ENCODE peak calls at places on chromosome 6, in eight cellular contexts. One of them, this sample, is unnamed.

GRCh38 chr6:39961178-39961577 is 26.9 kb upstream of the MOCS1 start:
- DNase-seq in T follicular helper cell: no peak
- DNase-seq in NCI-H1694: no peak
- DNase-seq in stimulated activated CD4-positive, alpha-beta T cell treated with anti-CD3 and anti-CD28 coated beads, Interleukin-2, amount 100 ng/mL, for 24 hours: no peak
- DNase-seq in Caki2: no peak
- DNase-seq in activated CD8-positive, alpha-beta memory T cell treated with anti-CD3 and anti-CD28 coated beads, Interleukin-2, amount 10 ng/mL, durations not matched to agents 7 days and 5 days: no peak
- DNase-seq in activated T-cell treated with anti-CD3 and anti-CD28 coated beads, Interleukin-2, amount 50 U/mL, for 72 hours: no peak
- DNase-seq in hypothalamus: no peak
- DNase-seq in this sample: no peak

GRCh38 chr6:125325586-125325985 is 23.8 kb upstream of the HDDC2 start:
- DNase-seq in T follicular helper cell: no peak
- DNase-seq in NCI-H1694: no peak
- DNase-seq in stimulated activated CD4-positive, alpha-beta T cell treated with anti-CD3 and anti-CD28 coated beads, Interleukin-2, amount 100 ng/mL, for 24 hours: no peak
- DNase-seq in Caki2: no peak
- DNase-seq in activated CD8-positive, alpha-beta memory T cell treated with anti-CD3 and anti-CD28 coated beads, Interleukin-2, amount 10 ng/mL, durations not matched to agents 7 days and 5 days: no peak
- DNase-seq in activated T-cell treated with anti-CD3 and anti-CD28 coated beads, Interleukin-2, amount 50 U/mL, for 72 hours: no peak
- DNase-seq in hypothalamus: no peak
- DNase-seq in this sample: no peak

GRCh38 chr6:148423601-148424270 is 81.1 kb downstream of the SASH1 start:
- DNase-seq in T follicular helper cell: no peak
- DNase-seq in NCI-H1694: no peak
- DNase-seq in stimulated activated CD4-positive, alpha-beta T cell treated with anti-CD3 and anti-CD28 coated beads, Interleukin-2, amount 100 ng/mL, for 24 hours: no peak
- DNase-seq in Caki2: peak; percentile 57
- DNase-seq in activated CD8-positive, alpha-beta memory T cell treated with anti-CD3 and anti-CD28 coated beads, Interleukin-2, amount 10 ng/mL, durations not matched to agents 7 days and 5 days: no peak
- DNase-seq in activated T-cell treated with anti-CD3 and anti-CD28 coated beads, Interleukin-2, amount 50 U/mL, for 72 hours: no peak
- DNase-seq in hypothalamus: no peak
- DNase-seq in this sample: peak; percentile 88

GRCh38 chr6:138099832-138100231 is 7.4 kb downstream of the PERP start:
- DNase-seq in T follicular helper cell: no peak
- DNase-seq in NCI-H1694: no peak
- DNase-seq in stimulated activated CD4-positive, alpha-beta T cell treated with anti-CD3 and anti-CD28 coated beads, Interleukin-2, amount 100 ng/mL, for 24 hours: no peak
- DNase-seq in Caki2: peak; percentile 77
- DNase-seq in activated CD8-positive, alpha-beta memory T cell treated with anti-CD3 and anti-CD28 coated beads, Interleukin-2, amount 10 ng/mL, durations not matched to agents 7 days and 5 days: no peak
- DNase-seq in activated T-cell treated with anti-CD3 and anti-CD28 coated beads, Interleukin-2, amount 50 U/mL, for 72 hours: no peak
- DNase-seq in hypothalamus: no peak
- DNase-seq in this sample: no peak

GRCh38 chr6:129776542-129776941 is 66.6 kb upstream of the ARHGAP18 start:
- DNase-seq in T follicular helper cell: no peak
- DNase-seq in NCI-H1694: no peak
- DNase-seq in stimulated activated CD4-positive, alpha-beta T cell treated with anti-CD3 and anti-CD28 coated beads, Interleukin-2, amount 100 ng/mL, for 24 hours: no peak
- DNase-seq in Caki2: no peak
- DNase-seq in activated CD8-positive, alpha-beta memory T cell treated with anti-CD3 and anti-CD28 coated beads, Interleukin-2, amount 10 ng/mL, durations not matched to agents 7 days and 5 days: no peak
- DNase-seq in activated T-cell treated with anti-CD3 and anti-CD28 coated beads, Interleukin-2, amount 50 U/mL, for 72 hours: no peak
- DNase-seq in hypothalamus: no peak
- DNase-seq in this sample: no peak

GRCh38 chr6:100366419-100366818 is 98.3 kb downstream of the SIM1 start:
- DNase-seq in T follicular helper cell: no peak
- DNase-seq in NCI-H1694: no peak
- DNase-seq in stimulated activated CD4-positive, alpha-beta T cell treated with anti-CD3 and anti-CD28 coated beads, Interleukin-2, amount 100 ng/mL, for 24 hours: no peak
- DNase-seq in Caki2: peak; percentile 30
- DNase-seq in activated CD8-positive, alpha-beta memory T cell treated with anti-CD3 and anti-CD28 coated beads, Interleukin-2, amount 10 ng/mL, durations not matched to agents 7 days and 5 days: no peak
- DNase-seq in activated T-cell treated with anti-CD3 and anti-CD28 coated beads, Interleukin-2, amount 50 U/mL, for 72 hours: no peak
- DNase-seq in hypothalamus: no peak
- DNase-seq in this sample: peak; percentile 23

GRCh38 chr6:65671922-65672321 is 35.1 kb downstream of the EYS start:
- DNase-seq in T follicular helper cell: no peak
- DNase-seq in NCI-H1694: no peak
- DNase-seq in stimulated activated CD4-positive, alpha-beta T cell treated with anti-CD3 and anti-CD28 coated beads, Interleukin-2, amount 100 ng/mL, for 24 hours: no peak
- DNase-seq in Caki2: peak; percentile 8
- DNase-seq in activated CD8-positive, alpha-beta memory T cell treated with anti-CD3 and anti-CD28 coated beads, Interleukin-2, amount 10 ng/mL, durations not matched to agents 7 days and 5 days: no peak
- DNase-seq in activated T-cell treated with anti-CD3 and anti-CD28 coated beads, Interleukin-2, amount 50 U/mL, for 72 hours: no peak
- DNase-seq in hypothalamus: no peak
- DNase-seq in this sample: no peak

GRCh38 chr6:132683543-132683942 is 24.6 kb upstream of the TAAR1 start:
- DNase-seq in T follicular helper cell: no peak
- DNase-seq in NCI-H1694: no peak
- DNase-seq in stimulated activated CD4-positive, alpha-beta T cell treated with anti-CD3 and anti-CD28 coated beads, Interleukin-2, amount 100 ng/mL, for 24 hours: no peak
- DNase-seq in Caki2: no peak
- DNase-seq in activated CD8-positive, alpha-beta memory T cell treated with anti-CD3 and anti-CD28 coated beads, Interleukin-2, amount 10 ng/mL, durations not matched to agents 7 days and 5 days: no peak
- DNase-seq in activated T-cell treated with anti-CD3 and anti-CD28 coated beads, Interleukin-2, amount 50 U/mL, for 72 hours: no peak
- DNase-seq in hypothalamus: no peak
- DNase-seq in this sample: peak; percentile 2

GRCh38 chr6:39530201-39530759 is 194.9 kb downstream of the KIF6 start:
- DNase-seq in T follicular helper cell: no peak
- DNase-seq in NCI-H1694: no peak
- DNase-seq in stimulated activated CD4-positive, alpha-beta T cell treated with anti-CD3 and anti-CD28 coated beads, Interleukin-2, amount 100 ng/mL, for 24 hours: no peak
- DNase-seq in Caki2: no peak
- DNase-seq in activated CD8-positive, alpha-beta memory T cell treated with anti-CD3 and anti-CD28 coated beads, Interleukin-2, amount 10 ng/mL, durations not matched to agents 7 days and 5 days: no peak
- DNase-seq in activated T-cell treated with anti-CD3 and anti-CD28 coated beads, Interleukin-2, amount 50 U/mL, for 72 hours: no peak
- DNase-seq in hypothalamus: no peak
- DNase-seq in this sample: no peak

GRCh38 chr6:43851204-43851855 is 81.3 kb downstream of the VEGFA start:
- DNase-seq in T follicular helper cell: no peak
- DNase-seq in NCI-H1694: no peak
- DNase-seq in stimulated activated CD4-positive, alpha-beta T cell treated with anti-CD3 and anti-CD28 coated beads, Interleukin-2, amount 100 ng/mL, for 24 hours: no peak
- DNase-seq in Caki2: no peak
- DNase-seq in activated CD8-positive, alpha-beta memory T cell treated with anti-CD3 and anti-CD28 coated beads, Interleukin-2, amount 10 ng/mL, durations not matched to agents 7 days and 5 days: no peak
- DNase-seq in activated T-cell treated with anti-CD3 and anti-CD28 coated beads, Interleukin-2, amount 50 U/mL, for 72 hours: no peak
- DNase-seq in hypothalamus: no peak
- DNase-seq in this sample: no peak

GRCh38 chr6:47135772-47136171 is 93.6 kb upstream of the ADGRF1 start:
- DNase-seq in T follicular helper cell: no peak
- DNase-seq in NCI-H1694: no peak
- DNase-seq in stimulated activated CD4-positive, alpha-beta T cell treated with anti-CD3 and anti-CD28 coated beads, Interleukin-2, amount 100 ng/mL, for 24 hours: no peak
- DNase-seq in Caki2: peak; percentile 82
- DNase-seq in activated CD8-positive, alpha-beta memory T cell treated with anti-CD3 and anti-CD28 coated beads, Interleukin-2, amount 10 ng/mL, durations not matched to agents 7 days and 5 days: no peak
- DNase-seq in activated T-cell treated with anti-CD3 and anti-CD28 coated beads, Interleukin-2, amount 50 U/mL, for 72 hours: no peak
- DNase-seq in hypothalamus: no peak
- DNase-seq in this sample: peak; percentile 92

GRCh38 chr6:149065658-149066556 is 251.6 kb upstream of the TAB2 start:
- DNase-seq in T follicular helper cell: peak; percentile 42
- DNase-seq in NCI-H1694: no peak
- DNase-seq in stimulated activated CD4-positive, alpha-beta T cell treated with anti-CD3 and anti-CD28 coated beads, Interleukin-2, amount 100 ng/mL, for 24 hours: no peak
- DNase-seq in Caki2: no peak
- DNase-seq in activated CD8-positive, alpha-beta memory T cell treated with anti-CD3 and anti-CD28 coated beads, Interleukin-2, amount 10 ng/mL, durations not matched to agents 7 days and 5 days: peak; percentile 70
- DNase-seq in activated T-cell treated with anti-CD3 and anti-CD28 coated beads, Interleukin-2, amount 50 U/mL, for 72 hours: peak; percentile 44
- DNase-seq in hypothalamus: peak; percentile 39
- DNase-seq in this sample: no peak